ENCODE peak calls at places on chromosomes 16 and 17, in five cellular contexts. M, J, H, Z and D are unnamed samples.

GRCh38 chr17:2721603-2722002 is 10.0 kb upstream of the CLUH start:
- DNase-seq in M (no peak), J (no peak), H (no peak), Z (no peak), D (no peak)

GRCh38 chr17:64146418-64147109 is 16.6 kb upstream of the ERN1 start:
- DNase-seq in M (peak), J (peak), H (no peak), Z (no peak), D (no peak)

GRCh38 chr16:22300427-22301071 is 3.3 kb downstream of the POLR3E start:
- DNase-seq in M (peak), J (peak), H (no peak), Z (no peak), D (no peak)

GRCh38 chr16:87963400-87963799 is 12.2 kb downstream of the BANP start:
- DNase-seq in M (no peak), J (no peak), H (no peak), Z (no peak), D (no peak)

GRCh38 chr16:70746708-70747424 is 54.1 kb downstream of the VAC14 start:
- DNase-seq in M (peak), J (peak), H (no peak), Z (no peak), D (peak)

GRCh38 chr16:72793716-72794115 is 254.2 kb downstream of the ZFHX3 start:
- DNase-seq in M (no peak), J (no peak), H (no peak), Z (no peak), D (no peak)

GRCh38 chr16:1580256-1580655 is 31.6 kb downstream of the IFT140 start:
- DNase-seq in M (no peak), J (no peak), H (no peak), Z (no peak), D (no peak)

GRCh38 chr17:2138318-2138717 is 83.4 kb downstream of the HIC1 start:
- DNase-seq in M (no peak), J (peak), H (peak), Z (no peak), D (no peak)

GRCh38 chr16:28549301-28549899 is 4.3 kb upstream of the SGF29 start:
- DNase-seq in M (peak), J (no peak), H (no peak), Z (no peak), D (peak)

GRCh38 chr17:8656693-8657092 is 26.2 kb upstream of the MYH10 start:
- DNase-seq in M (no peak), J (no peak), H (no peak), Z (no peak), D (no peak)

GRCh38 chr17:9886141-9886930 is 18.7 kb downstream of the RCVRN start:
- DNase-seq in M (no peak), J (no peak), H (no peak), Z (no peak), D (no peak)

GRCh38 chr17:47957591-47958490 is at the start of gene PRR15L:
- DNase-seq in M (no peak), J (no peak), H (no peak), Z (no peak), D (no peak)

GRCh38 chr17:2076461-2076984 is 21.6 kb downstream of the HIC1 start:
- DNase-seq in M (no peak), J (no peak), H (no peak), Z (no peak), D (no peak)

GRCh38 chr17:29742210-29742513 is 119.5 kb upstream of the CORO6 start:
- DNase-seq in M (no peak), J (no peak), H (no peak), Z (no peak), D (no peak)

GRCh38 chr16:53937068-53937614 is 233.2 kb downstream of the FTO start:
- DNase-seq in M (no peak), J (no peak), H (no peak), Z (no peak), D (no peak)

DNA sequence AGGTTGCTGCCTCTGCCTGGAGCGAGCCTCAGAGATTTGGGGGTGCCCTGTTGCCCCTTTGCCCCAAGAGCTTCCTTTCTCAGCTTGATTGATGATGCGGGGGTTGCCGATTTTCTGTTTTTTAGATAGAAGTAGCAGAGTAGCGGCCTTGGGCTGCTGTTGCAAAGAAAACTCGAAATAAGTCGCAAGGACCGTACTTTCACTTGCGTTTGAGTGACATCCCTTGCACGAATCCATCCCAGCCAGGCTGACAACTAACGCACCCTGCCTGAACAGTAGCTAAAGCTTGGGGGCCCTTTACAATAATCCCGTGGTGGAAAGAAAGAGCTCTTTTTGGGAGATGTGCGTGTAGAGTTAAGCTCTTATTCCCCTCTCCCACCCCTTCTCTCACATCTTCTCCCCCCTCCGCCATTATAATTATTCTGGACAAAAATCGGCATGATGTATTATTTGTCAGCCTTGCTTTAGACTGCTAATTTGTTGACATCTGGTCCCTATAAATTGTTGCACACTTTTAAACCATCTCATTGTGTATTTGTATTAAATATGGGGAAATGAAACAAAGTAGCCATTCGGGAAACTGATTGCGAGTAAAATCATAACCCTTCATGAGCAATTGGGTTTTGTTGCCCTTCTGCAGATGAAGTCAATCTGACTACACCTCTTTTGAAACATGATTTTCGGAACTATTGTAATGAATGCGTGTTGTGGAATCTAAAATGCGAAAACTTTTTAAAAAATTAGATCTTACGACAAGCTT is 898 bp downstream of the USP10 start:
- DNase-seq in M (no peak), J (no peak), H (no peak), Z (no peak), D (no peak)
- TF ChIP-seq SRF in M (no peak), J (no peak), H (no peak), Z (no peak), D (no peak)

GRCh38 chr17:57572062-57572461 is 173.0 kb downstream of the CCDC182 start:
- DNase-seq in M (no peak), J (no peak), H (no peak), Z (no peak), D (no peak)

GRCh38 chr17:57572600-57572999 is 172.5 kb downstream of the CCDC182 start:
- DNase-seq in M (no peak), J (no peak), H (no peak), Z (no peak), D (no peak)

GRCh38 chr17:57576744-57577143 is 168.4 kb downstream of the CCDC182 start:
- DNase-seq in M (no peak), J (no peak), H (no peak), Z (no peak), D (no peak)

GRCh38 chr17:57570740-57571344 is 174.3 kb downstream of the CCDC182 start:
- DNase-seq in M (no peak), J (no peak), H (no peak), Z (no peak), D (no peak)

DNA sequence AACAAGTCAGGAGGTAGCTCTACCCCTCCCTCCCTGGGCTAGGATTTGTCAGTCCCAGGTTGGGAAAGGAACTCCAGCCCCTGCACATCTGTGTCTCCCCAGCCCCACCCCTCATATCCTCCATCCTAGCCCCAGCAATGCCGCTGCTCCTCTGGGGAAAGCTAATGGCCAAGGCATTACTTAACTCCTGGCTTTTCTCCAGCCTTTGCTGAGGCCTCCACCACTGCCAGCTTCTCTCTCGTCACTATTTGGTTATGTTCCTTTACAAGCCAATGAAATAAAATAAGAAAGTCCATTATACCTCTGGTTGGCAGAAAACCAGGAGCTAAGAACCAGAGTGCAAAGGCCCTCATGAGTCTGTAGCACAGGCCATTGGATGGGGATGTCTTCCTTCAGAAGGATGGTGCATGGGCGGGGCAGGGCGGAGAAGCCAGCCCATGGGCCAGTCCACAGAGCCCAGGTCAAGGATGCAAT is 171.0 kb downstream of the CCDC182 start:
- DNase-seq in M (no peak), J (no peak), H (no peak), Z (no peak), D (no peak)
- TF ChIP-seq CEBPB in M (no peak), J (no peak), H (no peak), Z (no peak), D (no peak)

GRCh38 chr17:49880291-49881053 is 32.6 kb upstream of the TAC4 start:
- DNase-seq in M (peak), J (peak), H (no peak), Z (peak), D (peak)
- TF ChIP-seq SRF in M (no peak), J (no peak), H (no peak), Z (no peak), D (no peak)

GRCh38 chr16:66509576-66509975 is 40.3 kb downstream of the TK2 start:
- DNase-seq in M (no peak), J (no peak), H (no peak), Z (no peak), D (no peak)
- TF ChIP-seq CEBPB in M (no peak), J (no peak), H (no peak), Z (no peak), D (no peak)

GRCh38 chr17:18224428-18225120 is 861 bp upstream of the LLGL1 start:
- DNase-seq in M (peak), J (peak), H (no peak), Z (peak), D (no peak)
- TF ChIP-seq SRF in M (peak), J (no peak), H (no peak), Z (no peak), D (no peak)

DNA sequence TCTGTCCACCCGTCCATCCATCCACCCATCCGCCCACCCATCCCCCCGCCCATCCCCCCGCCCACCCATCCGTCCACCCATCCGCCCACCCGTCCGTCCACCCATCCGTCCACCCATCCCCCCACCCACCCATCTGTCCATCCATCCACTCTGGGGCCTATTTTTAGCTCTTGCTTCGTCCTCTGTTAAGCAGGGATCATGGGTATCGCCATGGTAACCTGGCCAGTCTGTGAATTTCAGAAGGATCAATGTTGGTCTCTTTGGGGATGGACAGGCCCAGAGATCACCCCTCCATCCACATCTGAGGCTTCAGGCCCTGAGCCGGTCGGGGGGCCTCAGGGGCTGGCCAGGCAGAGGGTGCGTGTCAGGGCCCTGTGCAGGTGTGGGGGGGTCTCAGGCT is 15.2 kb upstream of the DPEP1 start:
- DNase-seq in M (no peak), J (no peak), H (no peak), Z (no peak), D (no peak)
- TF ChIP-seq CEBPB in M (no peak), J (no peak), H (no peak), Z (no peak), D (no peak)

GRCh38 chr17:28738680-28739384 is 5.0 kb upstream of the TRAF4 start:
- DNase-seq in M (no peak), J (no peak), H (peak), Z (no peak), D (no peak)
- TF ChIP-seq SRF in M (no peak), J (no peak), H (no peak), Z (no peak), D (no peak)